ENCODE peak calls at places on chromosome 6, in nine cellular contexts. V is upper lobe of right lung, M is hepatocyte, D is transverse colon, P is uterus, A is AG10803, W is thoracic aorta, E is stomach, U is mammary epithelial cell. N is an unnamed sample.

GRCh38 chr6:160178271-160178670 is 56.7 kb downstream of the SLC22A1 start:
- DNase-seq in P (no peak), E (no peak), V (no peak), W (no peak), U (no peak), M (no peak), A (peak; percentile 7), D (no peak), N (no peak)

GRCh38 chr6:32666420-32667300 is at the start of gene HLA-DQB1:
- DNase-seq in P (no peak), W (no peak), A (no peak), M (peak; percentile 74), V (no peak), U (peak; percentile 83), D (no peak), E (no peak), N (peak; percentile 83)

GRCh38 chr6:15239606-15240364 is 6.1 kb upstream of the JARID2 start:
- DNase-seq in U (no peak), V (no peak), D (no peak), M (no peak), A (no peak), P (no peak), W (no peak), E (no peak), N (no peak)

GRCh38 chr6:44715188-44715587 is 327.7 kb downstream of the CDC5L start:
- DNase-seq in P (no peak), V (no peak), E (no peak), D (no peak), M (peak; percentile 30), U (no peak), W (no peak), A (peak; percentile 35), N (no peak)

GRCh38 chr6:74731204-74731603 is 474.6 kb downstream of the COL12A1 start:
- DNase-seq in U (peak; percentile 59), A (no peak), P (no peak), D (no peak), V (no peak), E (no peak), M (no peak), W (no peak), N (no peak)

GRCh38 chr6:25417206-25417605 is 138.0 kb downstream of the CARMIL1 start:
- DNase-seq in M (no peak), V (no peak), D (no peak), E (no peak), W (no peak), A (no peak), U (no peak), P (no peak), N (no peak)

GRCh38 chr6:40893021-40893420 is 146.0 kb downstream of the UNC5CL start:
- DNase-seq in P (no peak), D (no peak), V (no peak), E (no peak), M (no peak), A (no peak), U (no peak), W (no peak), N (no peak)

GRCh38 chr6:89335164-89335563 is 17.4 kb downstream of the UBE2J1 start:
- DNase-seq in P (no peak), A (no peak), M (no peak), W (no peak), U (no peak), V (no peak), E (no peak), D (no peak), N (no peak)

GRCh38 chr6:131317516-131317915 is 182.2 kb downstream of the AKAP7 start:
- DNase-seq in P (no peak), E (no peak), D (no peak), W (no peak), V (no peak), U (no peak), M (no peak), A (peak; percentile 3), N (no peak)

GRCh38 chr6:54198134-54198533 is 86.9 kb downstream of the MLIP start:
- DNase-seq in U (no peak), E (no peak), A (peak; percentile 23), P (no peak), W (no peak), D (no peak), V (no peak), M (peak; percentile 11), N (no peak)

GRCh38 chr6:38638941-38639497 is 710 bp downstream of the BTBD9 start:
- DNase-seq in P (no peak), A (peak; percentile 48), V (peak; percentile 77), D (peak; percentile 67), E (peak; percentile 60), W (peak; percentile 31), M (peak; percentile 77), U (peak; percentile 56), N (no peak)

GRCh38 chr6:26230336-26230735 is 134.7 kb upstream of the BTN3A2 start:
- DNase-seq in M (no peak), V (no peak), A (peak; percentile 61), P (no peak), W (no peak), U (no peak), E (no peak), D (no peak), N (no peak)

GRCh38 chr6:105077592-105078463 is 102.0 kb downstream of the POPDC3 start:
- DNase-seq in V (no peak), M (peak; percentile 57), W (no peak), A (peak; percentile 54), U (peak; percentile 32), P (no peak), D (no peak), E (no peak), N (no peak)

GRCh38 chr6:21033575-21034026 is 499.3 kb downstream of the CDKAL1 start:
- DNase-seq in P (peak; percentile 51), D (no peak), A (peak; percentile 92), V (no peak), M (peak; percentile 29), U (peak; percentile 83), E (no peak), W (peak; percentile 2), N (no peak)

GRCh38 chr6:113352029-113352801 is 504.9 kb upstream of the MARCKS start:
- DNase-seq in A (peak; percentile 83), D (peak; percentile 12), P (no peak), W (no peak), E (peak; percentile 55), M (peak; percentile 37), U (peak; percentile 75), V (no peak), N (no peak)
- H3K4me3 ChIP-seq in A (no peak overlapping the region), D (no peak overlapping the region), P (no peak overlapping the region), W (no peak overlapping the region), E (no peak overlapping the region), M (no peak overlapping the region), U (no peak overlapping the region), V (no peak overlapping the region), N (no peak overlapping the region)

DNA sequence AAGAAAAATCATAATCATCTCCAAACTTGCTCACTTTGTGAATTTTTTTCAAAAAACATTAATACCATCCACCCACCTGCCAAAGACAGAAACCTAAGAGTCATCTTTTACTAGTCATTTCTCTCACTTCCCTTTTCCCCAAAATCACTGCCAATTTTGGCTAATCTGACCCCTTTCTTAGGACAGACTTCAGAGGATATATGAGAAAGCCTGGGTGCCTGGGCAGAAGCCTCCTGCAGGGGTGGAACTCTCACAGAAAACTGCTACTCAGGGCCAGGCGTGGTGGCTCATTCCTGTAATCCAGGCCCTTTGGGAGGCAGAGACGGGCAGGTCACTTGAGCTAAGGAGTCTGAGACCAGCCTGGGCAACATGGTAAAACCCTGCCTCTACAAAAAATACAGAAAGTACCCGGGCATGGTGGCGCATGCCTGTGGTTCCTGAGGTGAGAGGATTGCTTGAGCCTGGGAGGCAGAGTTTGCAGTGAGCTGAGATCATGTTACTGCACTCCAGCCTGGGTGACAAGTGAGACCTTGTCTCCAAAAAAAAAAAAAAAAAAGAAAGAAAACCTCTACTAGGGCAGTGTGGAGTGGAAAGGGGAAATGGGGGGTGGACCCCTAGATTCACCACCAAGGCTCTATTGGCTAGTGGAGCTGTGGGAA is 3.8 kb downstream of the DEK start:
- DNase-seq in D (no peak), P (no peak), A (peak; percentile 54), W (no peak), V (no peak), E (no peak), U (peak; percentile 83), M (no peak), N (peak; percentile 62)
- TF ChIP-seq CTCF in D (no peak), P (no peak), A (no peak), W (no peak), V (no peak), E (no peak), U (peak; percentile 13), M (no peak), N (peak; percentile 11)

DNA sequence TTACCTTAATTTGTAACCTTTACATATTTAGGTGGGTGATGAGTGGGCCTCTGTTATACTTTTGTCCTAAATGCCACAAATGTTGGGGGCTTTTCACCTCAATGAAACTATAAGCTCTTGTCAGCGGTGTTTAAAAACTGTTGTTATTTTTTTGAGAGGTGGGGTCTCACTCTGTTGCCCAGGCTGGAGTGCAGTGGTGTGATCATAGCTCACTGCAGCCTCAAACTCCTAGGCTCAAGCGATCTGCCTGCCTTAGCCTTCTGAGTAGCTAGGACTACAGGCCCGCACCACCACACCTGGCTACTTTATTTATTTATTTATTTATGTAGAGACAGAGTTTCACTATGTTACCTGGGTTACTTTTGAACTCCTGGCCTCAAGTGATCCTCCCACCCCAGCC is 66.7 kb downstream of the ZDHHC14 start:
- DNase-seq in P (no peak), D (no peak), V (no peak), W (no peak), U (no peak), M (no peak), E (no peak), A (no peak), N (no peak)
- H3K4me3 ChIP-seq in P (no peak overlapping the region), D (no peak overlapping the region), V (no peak overlapping the region), W (no peak overlapping the region), U (no peak overlapping the region), M (no peak overlapping the region), E (no peak overlapping the region), A (no peak overlapping the region), N (no peak overlapping the region)

GRCh38 chr6:136341967-136342366 is 52.3 kb upstream of the BCLAF1 start:
- DNase-seq in D (no peak), W (no peak), A (no peak), P (no peak), E (no peak), M (no peak), V (no peak), U (no peak), N (no peak)

GRCh38 chr6:136337606-136338005 is 48.0 kb upstream of the BCLAF1 start:
- DNase-seq in M (no peak), V (no peak), A (no peak), P (no peak), E (no peak), U (no peak), D (no peak), W (no peak), N (no peak)

GRCh38 chr6:136335736-136336362 is 46.2 kb upstream of the BCLAF1 start:
- DNase-seq in M (no peak), V (no peak), E (no peak), A (no peak), U (no peak), P (no peak), D (no peak), W (no peak), N (no peak)

GRCh38 chr6:136341367-136341766 is 51.7 kb upstream of the BCLAF1 start:
- DNase-seq in E (no peak), P (no peak), A (no peak), V (no peak), W (no peak), M (no peak), U (no peak), D (no peak), N (no peak)

DNA sequence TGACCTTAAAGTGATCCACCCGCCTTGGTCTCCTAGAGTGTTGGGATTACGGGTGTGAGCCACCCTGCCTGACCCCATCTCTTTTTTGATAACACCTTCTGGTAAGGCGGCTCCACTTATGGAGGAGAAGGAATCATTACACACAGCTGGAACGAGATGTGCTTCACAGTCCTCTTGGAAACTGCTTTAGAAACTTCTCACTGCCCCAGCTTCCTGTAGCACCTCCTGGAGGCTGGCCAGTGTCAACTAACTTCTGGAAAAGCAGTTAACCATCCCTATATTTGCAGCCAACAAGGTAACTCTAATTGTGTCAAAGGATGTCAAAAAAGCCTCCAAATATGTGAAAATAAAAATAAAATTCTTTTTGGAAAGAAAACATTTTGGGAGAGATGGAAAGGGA is 48.8 kb upstream of the BCLAF1 start:
- DNase-seq in D (no peak), W (no peak), M (no peak), U (no peak), E (peak; percentile 47), V (no peak), P (no peak), A (no peak), N (no peak)
- TF ChIP-seq CTCF in D (no peak), W (no peak), M (no peak), U (no peak), E (no peak), V (no peak), P (no peak), A (no peak), N (no peak)

N was measured in GM12864.